ENCODE peak calls at places on chromosomes 1 and 21, in six cellular contexts. B, Y, T, W, V and X are unnamed samples.

GRCh38 chr21:36926989-36927695 is 39.3 kb downstream of the HLCS start:
- DNase-seq in W (no peak), T (no peak), V (no peak), B (no peak), Y (no peak), X (no peak)

GRCh38 chr1:208291923-208292711 is 47.9 kb upstream of the PLXNA2 start:
- DNase-seq in Y (no peak), V (no peak), T (no peak), W (no peak), B (no peak), X (no peak)

GRCh38 chr1:226778657-226779058 is 39.6 kb upstream of the ITPKB start:
- DNase-seq in B (no peak), V (no peak), T (peak; percentile 90), W (no peak), Y (peak; percentile 86), X (no peak)

GRCh38 chr1:86507935-86508582 is 38.8 kb upstream of the CLCA4 start:
- DNase-seq in V (no peak), T (no peak), Y (no peak), W (no peak), B (no peak), X (no peak)

GRCh38 chr1:156247460-156248322 is at the start of gene PAQR6:
- DNase-seq in V (no peak), B (no peak), W (peak; percentile 91), Y (no peak), T (no peak), X (no peak)

GRCh38 chr1:200029035-200029623 is 1.6 kb downstream of the NR5A2 start:
- DNase-seq in V (peak; percentile 21), Y (no peak), B (no peak), T (no peak), W (no peak), X (no peak)

GRCh38 chr1:97739596-97740103 is 181.2 kb downstream of the DPYD start:
- DNase-seq in Y (no peak), W (no peak), V (no peak), B (no peak), T (no peak), X (no peak)

GRCh38 chr1:157239936-157240335 is 101.7 kb upstream of the ETV3 start:
- DNase-seq in Y (no peak), T (no peak), W (no peak), V (no peak), B (no peak), X (no peak)

GRCh38 chr1:81498370-81499184 is 302.2 kb upstream of the ADGRL2 start:
- DNase-seq in Y (no peak), W (no peak), T (no peak), V (no peak), B (no peak), X (no peak)

GRCh38 chr1:204396015-204396583 is 15.5 kb downstream of the PPP1R15B start:
- DNase-seq in B (no peak), Y (no peak), W (no peak), V (no peak), T (no peak), X (no peak)